ENCODE peak calls at places on chromosomes 13 and 19, in four cellular contexts. G is K562, E is Panc1, U is HepG2. Z is an unnamed sample.

GRCh38 chr19:47188507-47189033 is 42.4 kb downstream of the BBC3 start:
- DNase-seq in G (no peak), E (no peak), U (no peak), Z (no peak)

GRCh38 chr19:4596033-4596904 is 36.8 kb upstream of the SEMA6B start:
- DNase-seq in G (no peak), E (no peak), U (no peak), Z (no peak)

GRCh38 chr19:40219721-40220276 is 1.6 kb upstream of the TTC9B start:
- DNase-seq in G (no peak), E (peak; percentile 100), U (no peak), Z (peak; percentile 76)

GRCh38 chr19:1266116-1266817 is 2.9 kb upstream of the CIRBP start:
- DNase-seq in G (peak; percentile 96), E (no peak), U (peak; percentile 80), Z (no peak)

GRCh38 chr13:34151885-34152284 is 333.9 kb downstream of the RFC3 start:
- DNase-seq in G (no peak), E (no peak), U (no peak), Z (no peak)

GRCh38 chr19:17041994-17042393 is 15.4 kb upstream of the CPAMD8 start:
- DNase-seq in G (no peak), E (no peak), U (no peak), Z (no peak)

GRCh38 chr19:49570997-49571676 is 9.2 kb downstream of the NOSIP start:
- DNase-seq in G (peak; percentile 27), E (no peak), U (peak; percentile 76), Z (no peak)

GRCh38 chr13:93690139-93690538 is 463.5 kb downstream of the GPC6 start:
- DNase-seq in G (no peak), E (no peak), U (peak; percentile 10), Z (no peak)

GRCh38 chr19:57302727-57303401 is 17.4 kb upstream of the ZNF543 start:
- DNase-seq in G (no peak), E (no peak), U (no peak), Z (no peak)

GRCh38 chr19:19105365-19106060 is 32.8 kb downstream of the TMEM161A start:
- DNase-seq in G (peak; percentile 92), E (no peak), U (peak; percentile 48), Z (peak; percentile 53)

GRCh38 chr19:34345934-34346333 is 19.1 kb upstream of the GPI start:
- DNase-seq in G (peak; percentile 78), E (peak; percentile 42), U (peak; percentile 63), Z (peak; percentile 61)

GRCh38 chr19:10848208-10848843 is at the start of gene C19orf38:
- DNase-seq in G (no peak), E (no peak), U (no peak), Z (no peak)

GRCh38 chr13:23963947-23964346 is 66.6 kb upstream of the C1QTNF9B start:
- DNase-seq in G (no peak), E (no peak), U (no peak), Z (no peak)

GRCh38 chr19:10408511-10409291 is 5.4 kb upstream of the CDC37 start:
- DNase-seq in G (no peak), E (no peak), U (no peak), Z (no peak)

GRCh38 chr13:86933676-86934075 is 737.5 kb upstream of the SLITRK5 start:
- DNase-seq in G (no peak), E (no peak), U (no peak), Z (no peak)

GRCh38 chr19:1513492-1514294 is 874 bp upstream of the ADAMTSL5 start:
- DNase-seq in G (peak; percentile 83), E (no peak), U (no peak), Z (peak; percentile 53)

GRCh38 chr19:28940751-28941500 is 272.0 kb downstream of the UQCRFS1 start:
- DNase-seq in G (no peak), E (no peak), U (no peak), Z (no peak)

GRCh38 chr13:43846496-43846895 is 33.0 kb downstream of the CCDC122 start:
- DNase-seq in G (no peak), E (no peak), U (no peak), Z (no peak)

GRCh38 chr19:13057744-13058143 is 44.9 kb downstream of the LYL1 start:
- DNase-seq in G (no peak), E (no peak), U (no peak), Z (no peak)

GRCh38 chr19:54905908-54906511 is at the start of gene NCR1:
- DNase-seq in G (peak; percentile 44), E (no peak), U (no peak), Z (no peak)
- TF ChIP-seq TCF7L2 in G (no peak), E (no peak), U (no peak), Z (no peak)

GRCh38 chr19:15108845-15109767 is 1.9 kb downstream of the SYDE1 start:
- DNase-seq in G (no peak), E (no peak), U (no peak), Z (no peak)
- H3K27me3 ChIP-seq in G (peaks cover 31% of the 10 kb centered on the region), E (no peaks in the 10 kb centered on the region), U (no peaks in the 10 kb centered on the region), Z (no peaks in the 10 kb centered on the region)

GRCh38 chr19:37790244-37790925 is 11.0 kb upstream of the ZNF573 start:
- DNase-seq in G (peak; percentile 47), E (no peak), U (no peak), Z (no peak)
- TF ChIP-seq TCF7L2 in G (no peak), E (no peak), U (no peak), Z (no peak)

DNA sequence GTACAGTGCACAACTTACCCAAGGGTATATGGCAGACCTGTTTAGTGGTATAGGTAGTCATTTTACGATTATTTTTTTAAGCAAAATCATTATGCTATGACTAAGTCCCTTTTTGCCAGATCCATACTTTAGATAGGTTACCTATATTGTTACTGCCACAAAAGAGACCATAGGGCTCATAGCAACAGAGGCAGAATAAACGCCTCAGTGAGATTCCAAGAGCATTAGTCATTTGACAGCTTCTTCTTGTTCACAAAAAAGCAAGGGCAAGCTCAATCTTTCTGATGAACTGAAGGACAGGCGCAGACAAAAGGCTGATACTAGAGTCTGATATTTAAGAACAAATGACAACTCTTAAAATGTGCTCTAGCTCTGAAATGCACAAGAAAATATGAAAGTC is 187.4 kb downstream of the EFNB2 start:
- DNase-seq in G (no peak), E (no peak), U (no peak), Z (peak; percentile 64)
- H3K27me3 ChIP-seq in G (no peaks in the 10 kb centered on the region), E (no peaks in the 10 kb centered on the region), U (peaks cover 13% of the 10 kb centered on the region), Z (no peaks in the 10 kb centered on the region)

Z was measured in HCT116.